ENCODE peak calls at places on chromosomes 13 and 19, in five cellular contexts. One of them, this sample, is unnamed. For H3K4me1, the result is how much of the 10 kb centered on the place peaks cover.

GRCh38 chr19:12838182-12838890 is at the start of gene MAST1:
- DNase-seq in Panc1: no peak
- DNase-seq in tibial artery: no peak
- DNase-seq in heart right ventricle: no peak
- DNase-seq in CD4-positive, CD25-positive, alpha-beta regulatory T cell: peak
- DNase-seq in this sample: no peak

GRCh38 chr19:49924004-49924880 is 4.8 kb upstream of the ATF5 start:
- DNase-seq in Panc1: no peak
- DNase-seq in tibial artery: no peak
- DNase-seq in heart right ventricle: no peak
- DNase-seq in CD4-positive, CD25-positive, alpha-beta regulatory T cell: no peak
- DNase-seq in this sample: no peak

GRCh38 chr13:58298556-58299135 is 667.1 kb downstream of the PCDH17 start:
- DNase-seq in Panc1: no peak
- DNase-seq in tibial artery: no peak
- DNase-seq in heart right ventricle: no peak
- DNase-seq in CD4-positive, CD25-positive, alpha-beta regulatory T cell: no peak
- DNase-seq in this sample: no peak

GRCh38 chr19:55446060-55446459 is 3.0 kb upstream of the SHISA7 start:
- DNase-seq in Panc1: no peak
- DNase-seq in tibial artery: no peak
- DNase-seq in heart right ventricle: no peak
- DNase-seq in CD4-positive, CD25-positive, alpha-beta regulatory T cell: no peak
- DNase-seq in this sample: no peak

GRCh38 chr13:111005364-111005763 is 90.5 kb upstream of the ANKRD10 start:
- DNase-seq in Panc1: no peak
- DNase-seq in tibial artery: no peak
- DNase-seq in heart right ventricle: no peak
- DNase-seq in CD4-positive, CD25-positive, alpha-beta regulatory T cell: no peak
- DNase-seq in this sample: no peak

GRCh38 chr19:15432018-15432494 is 13.3 kb upstream of the AKAP8L start:
- DNase-seq in Panc1: no peak
- DNase-seq in tibial artery: no peak
- DNase-seq in heart right ventricle: no peak
- DNase-seq in CD4-positive, CD25-positive, alpha-beta regulatory T cell: no peak
- DNase-seq in this sample: no peak

GRCh38 chr13:87671031-87671823 is at the start of gene SLITRK5:
- DNase-seq in Panc1: no peak
- DNase-seq in tibial artery: peak
- DNase-seq in heart right ventricle: peak
- DNase-seq in CD4-positive, CD25-positive, alpha-beta regulatory T cell: peak
- DNase-seq in this sample: peak

GRCh38 chr19:14433454-14434156 is 499 bp downstream of the PKN1 start:
- DNase-seq in Panc1: no peak
- DNase-seq in tibial artery: no peak
- DNase-seq in heart right ventricle: peak
- DNase-seq in CD4-positive, CD25-positive, alpha-beta regulatory T cell: peak
- DNase-seq in this sample: no peak

GRCh38 chr13:83499286-83499685 is 383.0 kb downstream of the SLITRK1 start:
- DNase-seq in Panc1: no peak
- DNase-seq in tibial artery: no peak
- DNase-seq in heart right ventricle: no peak
- DNase-seq in CD4-positive, CD25-positive, alpha-beta regulatory T cell: no peak
- DNase-seq in this sample: no peak

GRCh38 chr19:32976223-32976805 is 4.3 kb downstream of the FAAP24 start:
- DNase-seq in Panc1: peak
- DNase-seq in tibial artery: peak
- DNase-seq in heart right ventricle: peak
- DNase-seq in CD4-positive, CD25-positive, alpha-beta regulatory T cell: peak
- DNase-seq in this sample: peak

GRCh38 chr13:19670147-19670546 is 36.7 kb downstream of the MPHOSPH8 start:
- DNase-seq in Panc1: no peak
- DNase-seq in tibial artery: no peak
- DNase-seq in heart right ventricle: no peak
- DNase-seq in CD4-positive, CD25-positive, alpha-beta regulatory T cell: no peak
- DNase-seq in this sample: no peak

GRCh38 chr19:33416307-33417215 is 43.1 kb downstream of the CEBPG start:
- DNase-seq in Panc1: no peak
- DNase-seq in tibial artery: no peak
- DNase-seq in heart right ventricle: peak
- DNase-seq in CD4-positive, CD25-positive, alpha-beta regulatory T cell: peak
- DNase-seq in this sample: peak

GRCh38 chr13:27644302-27644701 is 22.6 kb downstream of the POLR1D start:
- DNase-seq in Panc1: no peak
- DNase-seq in tibial artery: no peak
- DNase-seq in heart right ventricle: no peak
- DNase-seq in CD4-positive, CD25-positive, alpha-beta regulatory T cell: no peak
- DNase-seq in this sample: no peak

GRCh38 chr13:33446821-33447481 is 161.4 kb upstream of the STARD13 start:
- DNase-seq in Panc1: no peak
- DNase-seq in tibial artery: no peak
- DNase-seq in heart right ventricle: no peak
- DNase-seq in CD4-positive, CD25-positive, alpha-beta regulatory T cell: no peak
- DNase-seq in this sample: no peak

GRCh38 chr13:40164137-40164536 is 502.3 kb downstream of the FOXO1 start:
- DNase-seq in Panc1: peak
- DNase-seq in tibial artery: peak
- DNase-seq in heart right ventricle: no peak
- DNase-seq in CD4-positive, CD25-positive, alpha-beta regulatory T cell: no peak
- DNase-seq in this sample: no peak

GRCh38 chr19:46150606-46151005 is 2.6 kb downstream of the IGFL2 start:
- DNase-seq in Panc1: no peak
- DNase-seq in tibial artery: no peak
- DNase-seq in heart right ventricle: no peak
- DNase-seq in CD4-positive, CD25-positive, alpha-beta regulatory T cell: no peak
- DNase-seq in this sample: no peak

GRCh38 chr13:80342541-80343371 is 1.8 kb upstream of the SPRY2 start:
- DNase-seq in Panc1: no peak
- DNase-seq in tibial artery: peak
- DNase-seq in heart right ventricle: peak
- DNase-seq in CD4-positive, CD25-positive, alpha-beta regulatory T cell: peak
- DNase-seq in this sample: peak

GRCh38 chr19:2812414-2813234 is 7.0 kb upstream of the ZNF554 start:
- DNase-seq in Panc1: no peak
- DNase-seq in tibial artery: no peak
- DNase-seq in heart right ventricle: no peak
- DNase-seq in CD4-positive, CD25-positive, alpha-beta regulatory T cell: no peak
- DNase-seq in this sample: no peak

DNA sequence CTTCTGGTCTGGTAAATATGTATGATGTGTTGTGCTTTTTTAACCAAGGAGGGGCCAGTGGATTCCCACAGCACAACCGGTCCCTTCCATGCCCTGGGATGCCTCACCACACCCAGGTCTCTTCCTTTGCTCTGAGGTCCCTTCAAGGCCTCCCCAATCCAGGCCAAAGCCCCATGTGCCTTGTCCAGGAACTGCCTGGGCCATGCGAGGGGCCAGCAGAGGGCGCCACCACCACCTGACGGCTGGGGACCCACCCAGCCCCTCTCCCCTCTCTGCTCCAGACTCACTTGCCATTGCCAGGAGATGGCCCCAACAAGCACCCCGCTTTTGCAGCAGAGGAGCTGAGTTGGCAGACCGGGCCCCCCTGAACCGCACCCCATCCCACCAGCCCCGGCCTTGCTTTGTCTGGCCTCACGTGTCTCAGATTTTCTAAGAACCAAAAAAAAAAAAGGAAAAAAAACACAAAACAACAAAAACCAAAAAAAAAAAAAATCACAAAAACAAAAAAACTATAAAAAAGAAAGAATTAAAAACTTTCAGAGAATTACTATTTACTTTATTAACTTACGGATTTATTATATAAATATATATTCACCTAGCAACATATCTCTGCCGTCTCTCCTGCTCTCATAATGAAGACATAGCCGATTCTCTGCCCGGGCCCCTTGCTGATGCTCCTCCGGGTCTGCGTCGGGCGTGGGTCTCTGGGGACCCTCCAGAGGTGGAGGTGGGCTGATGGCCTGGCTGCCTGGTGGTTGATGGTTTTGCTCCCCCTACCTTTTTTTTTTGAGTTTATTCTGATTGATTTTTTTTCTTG is 14.4 kb downstream of the CAPN12 start:
- DNase-seq in Panc1: peak
- DNase-seq in tibial artery: no peak
- DNase-seq in heart right ventricle: peak
- DNase-seq in CD4-positive, CD25-positive, alpha-beta regulatory T cell: peak
- DNase-seq in this sample: peak
- H3K4me1 ChIP-seq in Panc1: half or more
- H3K4me1 ChIP-seq in tibial artery: under half
- H3K4me1 ChIP-seq in heart right ventricle: half or more
- H3K4me1 ChIP-seq in CD4-positive, CD25-positive, alpha-beta regulatory T cell: under half
- H3K4me1 ChIP-seq in this sample: under half

DNA sequence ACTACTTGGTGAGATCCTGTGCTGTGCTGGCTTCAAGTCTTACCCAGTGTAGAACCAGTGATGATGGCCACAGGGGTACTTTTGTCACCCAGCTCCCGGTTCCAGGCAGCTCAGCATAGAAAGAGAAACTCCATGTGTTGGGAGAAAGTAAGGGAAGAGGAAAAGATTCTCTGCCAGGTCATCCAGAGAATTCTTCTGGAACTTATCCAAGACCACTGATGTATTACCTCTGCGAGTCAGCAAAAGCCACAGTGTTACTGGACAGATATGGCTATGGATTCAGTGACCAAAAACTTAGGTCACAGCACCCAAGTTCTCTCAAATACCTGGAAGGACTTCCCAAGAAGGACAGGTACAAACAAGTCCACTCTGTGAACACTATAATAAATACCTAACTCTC is 399.5 kb upstream of the MIR17HG start:
- DNase-seq in Panc1: no peak
- DNase-seq in tibial artery: no peak
- DNase-seq in heart right ventricle: no peak
- DNase-seq in CD4-positive, CD25-positive, alpha-beta regulatory T cell: no peak
- DNase-seq in this sample: no peak
- H3K27ac ChIP-seq in Panc1: no peak
- H3K27ac ChIP-seq in tibial artery: no peak
- H3K27ac ChIP-seq in heart right ventricle: no peak
- H3K27ac ChIP-seq in CD4-positive, CD25-positive, alpha-beta regulatory T cell: no peak
- H3K27ac ChIP-seq in this sample: no peak

GRCh38 chr19:31226536-31226935 is 122.7 kb downstream of the TSHZ3 start:
- DNase-seq in Panc1: no peak
- DNase-seq in tibial artery: no peak
- DNase-seq in heart right ventricle: no peak
- DNase-seq in CD4-positive, CD25-positive, alpha-beta regulatory T cell: no peak
- DNase-seq in this sample: no peak

GRCh38 chr19:31220540-31220939 is 128.7 kb downstream of the TSHZ3 start:
- DNase-seq in Panc1: no peak
- DNase-seq in tibial artery: no peak
- DNase-seq in heart right ventricle: no peak
- DNase-seq in CD4-positive, CD25-positive, alpha-beta regulatory T cell: peak
- DNase-seq in this sample: no peak

GRCh38 chr19:31223805-31224534 is 125.3 kb downstream of the TSHZ3 start:
- DNase-seq in Panc1: no peak
- DNase-seq in tibial artery: no peak
- DNase-seq in heart right ventricle: no peak
- DNase-seq in CD4-positive, CD25-positive, alpha-beta regulatory T cell: no peak
- DNase-seq in this sample: peak
- H3K4me1 ChIP-seq in Panc1: under half
- H3K4me1 ChIP-seq in tibial artery: under half
- H3K4me1 ChIP-seq in heart right ventricle: under half
- H3K4me1 ChIP-seq in CD4-positive, CD25-positive, alpha-beta regulatory T cell: under half
- H3K4me1 ChIP-seq in this sample: under half

DNA sequence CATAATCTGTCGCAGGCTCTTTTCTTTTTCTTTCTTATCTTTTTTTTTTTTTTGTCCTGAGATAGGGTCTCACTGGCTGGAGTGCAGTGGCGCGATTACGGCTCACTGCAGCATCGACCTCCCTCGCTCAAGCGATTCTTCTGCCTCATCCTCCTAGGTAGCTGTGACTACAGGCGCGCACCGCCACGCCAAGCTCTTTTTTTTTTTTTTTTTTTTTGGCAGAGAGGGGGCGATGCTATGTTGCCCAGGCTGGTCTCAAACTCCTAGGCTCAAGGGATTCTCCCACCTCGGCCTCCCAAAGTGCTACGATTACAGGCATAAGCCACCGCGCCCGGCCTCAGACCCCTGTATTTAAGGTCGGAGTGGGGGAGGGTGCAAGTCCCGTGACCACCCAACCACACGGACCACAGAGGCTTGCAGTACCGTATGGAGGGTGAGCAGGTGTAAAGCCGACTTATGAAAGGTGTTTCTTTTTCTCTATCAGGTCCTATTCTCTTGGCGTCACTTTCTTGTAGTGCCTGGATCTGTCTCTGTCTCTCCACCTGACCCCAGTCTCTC is 2.0 kb downstream of the PHLDB3 start:
- DNase-seq in Panc1: no peak
- DNase-seq in tibial artery: no peak
- DNase-seq in heart right ventricle: no peak
- DNase-seq in CD4-positive, CD25-positive, alpha-beta regulatory T cell: no peak
- DNase-seq in this sample: no peak
- H3K27ac ChIP-seq in Panc1: no peak
- H3K27ac ChIP-seq in tibial artery: no peak
- H3K27ac ChIP-seq in heart right ventricle: no peak
- H3K27ac ChIP-seq in CD4-positive, CD25-positive, alpha-beta regulatory T cell: no peak
- H3K27ac ChIP-seq in this sample: no peak

DNA sequence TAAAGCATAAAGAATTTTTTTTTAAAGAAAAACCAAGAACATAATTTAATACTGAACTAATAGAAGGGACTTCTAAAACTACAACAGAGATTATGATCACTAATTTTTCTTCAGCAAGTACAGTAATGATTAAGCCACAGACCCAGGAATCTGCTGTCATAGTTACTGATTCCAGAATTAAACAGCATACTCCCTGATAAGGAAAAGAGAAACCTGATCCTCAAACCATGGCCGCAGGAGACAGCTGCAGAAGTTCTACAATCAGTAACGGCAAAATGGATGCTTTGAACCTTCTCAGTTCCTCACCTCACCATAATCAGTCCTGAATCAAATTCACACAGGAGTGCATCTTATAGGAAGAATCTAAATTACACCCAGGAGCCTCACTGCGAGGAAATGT is 939.0 kb upstream of the SLITRK1 start:
- DNase-seq in Panc1: no peak
- DNase-seq in tibial artery: no peak
- DNase-seq in heart right ventricle: no peak
- DNase-seq in CD4-positive, CD25-positive, alpha-beta regulatory T cell: no peak
- DNase-seq in this sample: no peak
- H3K4me1 ChIP-seq in Panc1: under half
- H3K4me1 ChIP-seq in tibial artery: under half
- H3K4me1 ChIP-seq in heart right ventricle: under half
- H3K4me1 ChIP-seq in CD4-positive, CD25-positive, alpha-beta regulatory T cell: under half
- H3K4me1 ChIP-seq in this sample: under half

DNA sequence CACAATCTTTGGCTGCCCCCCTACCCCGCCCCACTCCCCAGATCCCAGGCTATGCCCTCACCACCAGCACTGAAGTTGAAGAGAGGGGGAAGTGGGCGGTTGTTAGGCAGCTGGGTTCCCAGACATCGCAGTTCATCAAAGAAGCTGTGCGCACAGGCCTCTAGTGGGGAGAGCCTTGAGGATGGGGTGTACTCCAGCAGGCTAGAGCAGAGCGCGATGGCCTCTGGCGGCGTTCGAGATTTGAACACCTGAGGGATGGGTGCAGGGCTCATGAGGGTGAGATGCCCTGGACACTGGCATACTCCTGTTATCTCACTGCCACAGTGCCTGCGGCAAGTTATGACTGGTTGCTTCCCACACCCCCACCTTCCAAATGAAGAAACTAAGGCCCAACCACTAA is 10.0 kb downstream of the GSK3A start:
- DNase-seq in Panc1: no peak
- DNase-seq in tibial artery: no peak
- DNase-seq in heart right ventricle: no peak
- DNase-seq in CD4-positive, CD25-positive, alpha-beta regulatory T cell: no peak
- DNase-seq in this sample: no peak
- H3K27ac ChIP-seq in Panc1: no peak
- H3K27ac ChIP-seq in tibial artery: no peak
- H3K27ac ChIP-seq in heart right ventricle: no peak
- H3K27ac ChIP-seq in CD4-positive, CD25-positive, alpha-beta regulatory T cell: no peak
- H3K27ac ChIP-seq in this sample: no peak